ENCODE peak calls at places on chromosomes 13 and 19, in six cellular contexts. F, I, E, O, A and T are unnamed samples.

GRCh38 chr13:65112123-65113075 is 2117.7 kb downstream of the PCDH9 start:
- DNase-seq in F (no peak), I (no peak), E (no peak), O (peak), A (no peak), T (no peak)

GRCh38 chr13:80359459-80360297 is 18.8 kb upstream of the SPRY2 start:
- DNase-seq in F (peak), I (no peak), E (no peak), O (no peak), A (peak), T (peak)

GRCh38 chr13:71368301-71368700 is 498.7 kb downstream of the DACH1 start:
- DNase-seq in F (no peak), I (no peak), E (no peak), O (no peak), A (no peak), T (no peak)

GRCh38 chr19:9352505-9352904 is 10.3 kb upstream of the ZNF177 start:
- DNase-seq in F (no peak), I (no peak), E (no peak), O (no peak), A (no peak), T (no peak)

GRCh38 chr19:10109528-10109927 is 2.0 kb upstream of the P2RY11 start:
- DNase-seq in F (no peak), I (no peak), E (no peak), O (no peak), A (no peak), T (no peak)

GRCh38 chr19:18990128-18990708 is 43.1 kb downstream of the SUGP2 start:
- DNase-seq in F (no peak), I (no peak), E (no peak), O (no peak), A (no peak), T (no peak)

GRCh38 chr19:33678796-33679195 is 57.0 kb downstream of the CHST8 start:
- DNase-seq in F (no peak), I (no peak), E (no peak), O (no peak), A (no peak), T (no peak)

GRCh38 chr19:20928371-20928770 is 5.3 kb downstream of the ZNF85 start:
- DNase-seq in F (no peak), I (no peak), E (no peak), O (peak), A (peak), T (no peak)

GRCh38 chr13:103288114-103288513 is 221.9 kb upstream of the SLC10A2 start:
- DNase-seq in F (no peak), I (no peak), E (no peak), O (no peak), A (no peak), T (no peak)

GRCh38 chr19:9906475-9907087 is 29.7 kb downstream of the OLFM2 start:
- DNase-seq in F (no peak), I (no peak), E (no peak), O (no peak), A (no peak), T (no peak)

GRCh38 chr13:23889598-23890224 is 511 bp upstream of the MIPEP start:
- DNase-seq in F (no peak), I (no peak), E (no peak), O (no peak), A (peak), T (peak)

GRCh38 chr13:73585236-73585635 is 526.4 kb downstream of the KLF5 start:
- DNase-seq in F (no peak), I (no peak), E (no peak), O (no peak), A (no peak), T (no peak)

GRCh38 chr13:43383488-43384165 is 360.2 kb downstream of the DNAJC15 start:
- DNase-seq in F (no peak), I (no peak), E (no peak), O (no peak), A (no peak), T (no peak)

GRCh38 chr13:113187905-113188595 is 20.4 kb downstream of the PCID2 start:
- DNase-seq in F (no peak), I (no peak), E (no peak), O (no peak), A (peak), T (no peak)

GRCh38 chr13:103799028-103799427 is 732.8 kb upstream of the SLC10A2 start:
- DNase-seq in F (no peak), I (no peak), E (no peak), O (no peak), A (no peak), T (peak)

GRCh38 chr19:14632286-14632685 is 42.4 kb downstream of the ADGRE3 start:
- DNase-seq in F (no peak), I (no peak), E (no peak), O (peak), A (no peak), T (peak)

GRCh38 chr19:38229585-38230073 is 5.6 kb upstream of the DPF1 start:
- DNase-seq in F (peak), I (peak), E (peak), O (peak), A (peak), T (peak)

GRCh38 chr19:3034845-3035541 is 5.9 kb upstream of the TLE2 start:
- DNase-seq in F (no peak), I (no peak), E (no peak), O (peak), A (peak), T (peak)

GRCh38 chr19:2079865-2080301 is 16.2 kb downstream of the MOB3A start:
- DNase-seq in F (no peak), I (no peak), E (no peak), O (no peak), A (no peak), T (no peak)